ENCODE peak calls at places on chromosomes 2 and 18, in eight cellular contexts. X is right cardiac atrium; C is GM23248; H is right lobe of liver; B is OCI-LY7; M is transverse colon; N is lower lobe of right lung; L is CD8-positive, alpha-beta T cell. J is an unnamed sample.

GRCh38 chr2:20224716-20225293 is at the start of gene SDC1:
- DNase-seq in B (no peak), M (peak), C (peak), X (peak), N (peak), H (peak), L (no peak), J (no peak)

GRCh38 chr2:147439986-147440385 is 404.8 kb upstream of the ACVR2A start:
- DNase-seq in L (no peak), M (no peak), B (no peak), X (no peak), N (no peak), C (no peak), H (no peak), J (no peak)

GRCh38 chr2:164143183-164143930 is 407.5 kb upstream of the FIGN start:
- DNase-seq in N (no peak), M (no peak), X (peak), L (no peak), H (no peak), C (no peak), B (no peak), J (no peak)

GRCh38 chr2:105328281-105329196 is 996 bp downstream of the TGFBRAP1 start:
- DNase-seq in L (peak), M (peak), N (no peak), X (peak), C (peak), B (peak), H (no peak), J (peak)

GRCh38 chr2:17877811-17878221 is 651 bp upstream of the KCNS3 start:
- DNase-seq in N (peak), M (peak), L (no peak), X (peak), B (peak), C (peak), H (no peak), J (no peak)

GRCh38 chr2:30115141-30115980 is 31.4 kb upstream of the YPEL5 start:
- DNase-seq in L (peak), N (peak), M (peak), C (peak), X (peak), H (peak), B (peak), J (peak)

GRCh38 chr2:178871536-178871935 is 64.3 kb upstream of the TTN start:
- DNase-seq in H (no peak), X (no peak), B (no peak), L (no peak), N (no peak), C (no peak), M (no peak), J (no peak)

GRCh38 chr2:172561270-172561669 is 5.4 kb downstream of the PDK1 start:
- DNase-seq in X (no peak), L (no peak), C (no peak), B (no peak), N (no peak), M (no peak), H (no peak), J (no peak)

GRCh38 chr18:12883003-12883683 is 894 bp downstream of the PTPN2 start:
- DNase-seq in C (peak), M (no peak), N (no peak), L (peak), X (no peak), B (no peak), H (no peak), J (no peak)

GRCh38 chr18:13548106-13548819 is 178.1 kb downstream of the FAM210A start:
- DNase-seq in B (no peak), C (no peak), M (no peak), H (no peak), N (no peak), L (no peak), X (peak), J (no peak)

GRCh38 chr2:197803033-197803444 is 1.4 kb upstream of the PLCL1 start:
- DNase-seq in M (no peak), B (peak), C (peak), X (peak), L (no peak), H (no peak), N (no peak), J (no peak)

GRCh38 chr2:56185101-56185581 is 1.4 kb downstream of the CCDC85A start:
- DNase-seq in C (peak), N (no peak), M (no peak), B (no peak), L (no peak), X (peak), H (peak), J (no peak)

GRCh38 chr2:6254446-6254845 is 562.3 kb downstream of the SOX11 start:
- DNase-seq in M (no peak), L (no peak), C (no peak), X (no peak), H (no peak), B (peak), N (no peak), J (no peak)

GRCh38 chr2:16546128-16546754 is 119.4 kb downstream of the CYRIA start:
- DNase-seq in C (peak), L (no peak), N (no peak), B (peak), M (no peak), X (peak), H (no peak), J (no peak)

GRCh38 chr18:61082976-61083630 is 250.1 kb upstream of the CDH20 start:
- DNase-seq in L (no peak), N (no peak), M (no peak), H (no peak), X (no peak), C (no peak), B (no peak), J (no peak)

GRCh38 chr2:170240629-170241028 is 62.7 kb downstream of the MYO3B start:
- DNase-seq in H (no peak), C (no peak), B (no peak), N (no peak), M (no peak), L (no peak), X (no peak), J (no peak)

GRCh38 chr2:111705711-111706323 is 178.2 kb downstream of the ANAPC1 start:
- DNase-seq in C (peak), L (peak), B (peak), M (peak), H (peak), N (no peak), X (no peak), J (peak)

GRCh38 chr2:112121682-112122254 is 16.4 kb upstream of the FBLN7 start:
- DNase-seq in B (peak), M (no peak), X (no peak), C (peak), H (no peak), N (no peak), L (peak), J (no peak)

GRCh38 chr2:189657867-189658266 is 3.4 kb upstream of the ASNSD1 start:
- DNase-seq in H (no peak), M (peak), X (peak), B (peak), C (no peak), L (peak), N (peak), J (no peak)

GRCh38 chr2:175030380-175031271 is 25.4 kb upstream of the CHN1 start:
- DNase-seq in X (no peak), N (no peak), H (peak), B (peak), M (peak), C (peak), L (no peak), J (peak)

GRCh38 chr18:63878343-63878742 is 9.2 kb upstream of the SERPINB2 start:
- DNase-seq in C (peak), M (no peak), B (no peak), X (no peak), H (no peak), N (no peak), L (no peak), J (no peak)

GRCh38 chr2:148989882-148990493 is 48.5 kb upstream of the LYPD6B start:
- DNase-seq in B (peak), L (peak), N (no peak), C (peak), X (no peak), H (peak), M (peak), J (peak)

GRCh38 chr2:38685116-38685735 is 19.3 kb downstream of the GALM start:
- DNase-seq in H (no peak), X (no peak), C (no peak), N (no peak), L (no peak), M (no peak), B (no peak), J (no peak)

GRCh38 chr2:123380536-123380935 is 644.6 kb upstream of the CNTNAP5 start:
- DNase-seq in H (no peak), X (no peak), N (no peak), L (no peak), C (no peak), M (no peak), B (no peak), J (no peak)

GRCh38 chr2:189305291-189305943 is 125.9 kb upstream of the COL5A2 start:
- DNase-seq in H (no peak), N (no peak), M (no peak), C (peak), L (no peak), X (no peak), B (no peak), J (no peak)

GRCh38 chr2:24702800-24703199 is 90.4 kb downstream of the PTRHD1 start:
- DNase-seq in H (no peak), X (no peak), B (no peak), L (no peak), M (no peak), C (peak), N (no peak), J (no peak)

GRCh38 chr18:49616618-49617328 is 54.9 kb downstream of the LIPG start:
- DNase-seq in H (no peak), X (no peak), B (no peak), C (no peak), L (no peak), N (no peak), M (no peak), J (no peak)

GRCh38 chr2:236085647-236086046 is 82.5 kb downstream of the GBX2 start:
- DNase-seq in M (no peak), B (no peak), X (no peak), L (no peak), N (no peak), C (no peak), H (no peak), J (no peak)

GRCh38 chr2:43348904-43349725 is 122.7 kb upstream of the ZFP36L2 start:
- DNase-seq in X (no peak), M (no peak), B (no peak), C (peak), L (no peak), H (no peak), N (no peak), J (peak)

GRCh38 chr2:120476141-120476540 is 130.2 kb downstream of the INHBB start:
- DNase-seq in X (no peak), H (no peak), L (no peak), M (no peak), C (peak), N (peak), B (no peak), J (no peak)

GRCh38 chr2:239819974-239820555 is 205.1 kb downstream of the NDUFA10 start:
- DNase-seq in H (peak), N (no peak), X (no peak), C (no peak), M (no peak), B (no peak), L (peak), J (no peak)

GRCh38 chr2:98870516-98871158 is 65.4 kb downstream of the CRACDL start:
- DNase-seq in M (no peak), L (no peak), H (no peak), B (no peak), N (no peak), C (no peak), X (no peak), J (no peak)

GRCh38 chr2:23436346-23437099 is 51.5 kb downstream of the KLHL29 start:
- DNase-seq in M (no peak), B (no peak), C (peak), X (no peak), N (no peak), H (peak), L (peak), J (no peak)

GRCh38 chr2:26355038-26355995 is 8.7 kb upstream of the ADGRF3 start:
- DNase-seq in N (no peak), M (no peak), L (no peak), X (no peak), H (no peak), B (no peak), C (peak), J (peak)

GRCh38 chr2:922230-922629 is 28.4 kb upstream of the SNTG2 start:
- DNase-seq in B (no peak), M (no peak), X (no peak), H (no peak), C (no peak), N (no peak), L (no peak), J (no peak)

GRCh38 chr2:30871980-30872789 is 64.9 kb upstream of the CAPN13 start:
- DNase-seq in B (no peak), X (no peak), M (no peak), C (no peak), L (no peak), N (no peak), H (no peak), J (no peak)

GRCh38 chr18:25734336-25734735 is 356.1 kb downstream of the SS18 start:
- DNase-seq in N (no peak), X (no peak), H (no peak), L (no peak), C (no peak), B (no peak), M (no peak), J (no peak)

GRCh38 chr2:149365826-149366583 is 35.6 kb downstream of the LYPD6 start:
- DNase-seq in B (no peak), H (peak), L (no peak), C (peak), X (no peak), N (no peak), M (no peak), J (no peak)

GRCh38 chr2:109614715-109615636 is 812 bp downstream of the SOWAHC start:
- DNase-seq in H (peak), N (peak), X (peak), L (no peak), B (no peak), C (peak), M (peak), J (no peak)

GRCh38 chr2:160486341-160486740 is 7.3 kb downstream of the RBMS1 start:
- DNase-seq in B (no peak), L (no peak), C (peak), M (no peak), H (no peak), X (peak), N (no peak), J (no peak)

GRCh38 chr18:11794195-11794594 is 57.0 kb upstream of the CHMP1B start:
- DNase-seq in C (no peak), N (no peak), H (no peak), X (no peak), L (no peak), B (no peak), M (no peak), J (no peak)
- H3K27ac ChIP-seq in C (no peak), N (no peak), H (no peak), X (no peak), L (no peak), B (no peak), M (no peak), J (no peak)

GRCh38 chr18:9679125-9679524 is 29.0 kb upstream of the RAB31 start:
- DNase-seq in X (no peak), B (no peak), C (no peak), M (no peak), N (no peak), H (no peak), L (no peak), J (no peak)
- H3K4me3 ChIP-seq in X (no peak), B (no peak), C (no peak), M (no peak), N (no peak), H (no peak), L (no peak), J (no peak)

GRCh38 chr2:191217580-191217979 is 27.6 kb upstream of the MYO1B start:
- DNase-seq in X (no peak), H (no peak), M (no peak), B (no peak), C (peak), N (no peak), L (no peak), J (no peak)
- H3K27ac ChIP-seq in X (no peak), H (no peak), M (no peak), B (no peak), C (peak), N (no peak), L (no peak), J (no peak)

GRCh38 chr2:206443735-206444527 is 599 bp downstream of the ADAM23 start:
- DNase-seq in C (peak), B (peak), X (peak), N (no peak), M (no peak), H (no peak), L (no peak), J (no peak)
- H3K4me3 ChIP-seq in C (peak), B (no peak), X (peak), N (peak), M (peak), H (no peak), L (no peak), J (peak)

GRCh38 chr2:139123795-139124194 is 343.6 kb upstream of the NXPH2 start:
- DNase-seq in B (no peak), X (no peak), H (no peak), C (no peak), L (no peak), M (no peak), N (no peak), J (no peak)

DNA sequence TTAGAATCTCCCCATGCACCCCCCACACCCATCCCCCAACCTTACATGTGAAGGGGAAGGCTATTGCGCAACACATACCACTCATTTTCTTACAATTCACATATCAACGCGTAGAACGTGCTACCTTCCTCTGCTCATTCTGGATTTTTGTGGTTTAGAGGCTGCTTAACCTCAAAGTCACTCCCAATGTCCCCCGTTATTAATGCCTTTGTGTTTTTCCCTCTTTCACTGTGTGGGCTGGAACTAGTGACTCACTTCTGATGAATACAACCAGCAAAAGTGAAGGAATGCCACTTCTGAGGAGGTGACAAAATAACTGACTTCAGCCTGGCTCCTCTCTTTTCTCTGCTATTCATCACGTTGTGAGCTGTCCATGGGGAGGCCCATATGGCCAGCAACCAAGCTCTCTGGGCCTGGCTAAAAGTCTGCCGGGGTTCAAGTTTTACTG is 342.5 kb upstream of the NXPH2 start:
- DNase-seq in N (no peak), C (peak), L (no peak), B (no peak), H (no peak), X (no peak), M (no peak), J (no peak)
- H3K27ac ChIP-seq in N (no peak), C (no peak), L (no peak), B (no peak), H (no peak), X (no peak), M (no peak), J (no peak)

J was measured in gastrocnemius medialis.